ENCODE peak calls at places on chromosomes 2 and 18, in ten cellular contexts. K, L, A, W, X, F, V, Q, C and I are unnamed samples.

GRCh38 chr2:96353032-96353561 is 17.5 kb downstream of the NCAPH start:
- DNase-seq in W (peak; percentile 62), K (peak; percentile 69), C (no peak), F (no peak), X (no peak), V (no peak), Q (no peak), A (no peak), L (no peak), I (no peak)

GRCh38 chr2:201402651-201403573 is 45.8 kb upstream of the FLACC1 start:
- DNase-seq in C (peak; percentile 68), Q (no peak), W (no peak), L (no peak), X (no peak), F (no peak), K (no peak), A (no peak), V (no peak), I (no peak)

GRCh38 chr18:59660976-59661743 is 36.1 kb downstream of the CCBE1 start:
- DNase-seq in X (no peak), L (no peak), V (no peak), K (no peak), A (no peak), C (peak; percentile 83), W (no peak), Q (no peak), F (no peak), I (no peak)

GRCh38 chr2:1656326-1656960 is 87.9 kb downstream of the PXDN start:
- DNase-seq in W (peak; percentile 20), L (peak; percentile 58), C (no peak), Q (no peak), V (no peak), K (no peak), F (no peak), X (peak; percentile 34), A (peak; percentile 62), I (no peak)

GRCh38 chr2:21561965-21562364 is 438.2 kb downstream of the TDRD15 start:
- DNase-seq in F (no peak), W (no peak), A (no peak), C (no peak), K (no peak), L (no peak), Q (no peak), V (no peak), X (no peak), I (no peak)

GRCh38 chr2:68282814-68283812 is 30.8 kb upstream of the PPP3R1 start:
- DNase-seq in C (peak; percentile 60), A (peak; percentile 41), F (no peak), L (no peak), K (no peak), X (peak; percentile 52), W (no peak), V (no peak), Q (no peak), I (no peak)

GRCh38 chr18:75360206-75360605 is 67.3 kb downstream of the SMIM21 start:
- DNase-seq in V (no peak), X (no peak), C (no peak), W (no peak), L (no peak), K (no peak), F (no peak), Q (no peak), A (no peak), I (no peak)

GRCh38 chr2:120887844-120888243 is 152.2 kb downstream of the GLI2 start:
- DNase-seq in F (no peak), K (no peak), W (no peak), Q (no peak), L (no peak), A (no peak), V (no peak), C (no peak), X (no peak), I (no peak)

GRCh38 chr2:233413529-233414272 is 59.4 kb downstream of the DGKD start:
- DNase-seq in X (no peak), C (peak; percentile 65), F (peak; percentile 87), W (no peak), V (no peak), Q (no peak), L (no peak), K (peak; percentile 82), A (no peak), I (peak; percentile 42)

GRCh38 chr2:239523147-239523943 is 122.5 kb upstream of the HDAC4 start:
- DNase-seq in L (no peak), K (no peak), W (no peak), F (no peak), A (no peak), V (no peak), X (no peak), Q (no peak), C (no peak), I (no peak)

GRCh38 chr2:228590681-228591080 is 409.2 kb upstream of the SPHKAP start:
- DNase-seq in F (no peak), K (no peak), C (no peak), Q (no peak), V (no peak), X (no peak), A (peak; percentile 14), L (no peak), W (no peak), I (no peak)

GRCh38 chr2:143503280-143503679 is 374.1 kb downstream of the ARHGAP15 start:
- DNase-seq in C (no peak), K (no peak), L (no peak), A (no peak), Q (no peak), X (no peak), W (no peak), F (no peak), V (no peak), I (no peak)

GRCh38 chr2:227456141-227456540 is 15.8 kb upstream of the AGFG1 start:
- DNase-seq in F (no peak), Q (no peak), W (no peak), V (no peak), X (no peak), C (no peak), A (no peak), K (no peak), L (no peak), I (no peak)

GRCh38 chr2:96839288-96839874 is 4.4 kb downstream of the ANKRD23 start:
- DNase-seq in K (peak; percentile 53), Q (no peak), C (no peak), F (peak; percentile 88), W (no peak), L (no peak), V (peak; percentile 97), X (no peak), A (peak; percentile 94), I (peak; percentile 77)

GRCh38 chr18:24846133-24846532 is 385.7 kb downstream of the HRH4 start:
- DNase-seq in W (no peak), K (no peak), C (no peak), V (no peak), F (no peak), L (no peak), A (no peak), Q (no peak), X (no peak), I (no peak)

GRCh38 chr2:231169475-231169874 is 29.0 kb upstream of the ARMC9 start:
- DNase-seq in F (no peak), A (no peak), W (no peak), Q (no peak), C (no peak), V (no peak), L (no peak), X (no peak), K (no peak), I (no peak)

GRCh38 chr2:231168460-231169139 is 29.8 kb upstream of the ARMC9 start:
- DNase-seq in C (no peak), Q (no peak), W (no peak), V (no peak), F (no peak), X (no peak), K (no peak), A (no peak), L (no peak), I (no peak)

GRCh38 chr2:231172020-231172419 is 26.4 kb upstream of the ARMC9 start:
- DNase-seq in K (no peak), Q (no peak), X (no peak), F (no peak), A (no peak), C (no peak), L (no peak), V (no peak), W (no peak), I (no peak)

GRCh38 chr2:231167745-231168459 is 30.5 kb upstream of the ARMC9 start:
- DNase-seq in C (no peak), Q (no peak), V (no peak), L (no peak), W (no peak), F (no peak), X (no peak), K (no peak), A (no peak), I (no peak)

GRCh38 chr2:231170058-231170457 is 28.4 kb upstream of the ARMC9 start:
- DNase-seq in F (no peak), X (no peak), A (no peak), Q (no peak), L (no peak), C (no peak), V (no peak), K (no peak), W (no peak), I (no peak)
- H3K4me3 ChIP-seq in F (no peak overlapping the region), X (no peak overlapping the region), A (no peak overlapping the region), Q (no peak overlapping the region), L (no peak overlapping the region), C (no peak overlapping the region), V (no peak overlapping the region), K (no peak overlapping the region), W (no peak overlapping the region), I (no peak overlapping the region)

GRCh38 chr2:46025081-46025480 is 272.1 kb upstream of the EPAS1 start:
- DNase-seq in C (no peak), K (no peak), Q (no peak), F (no peak), W (no peak), L (no peak), A (no peak), V (no peak), X (no peak), I (no peak)
- H3K27ac ChIP-seq in C (no peak overlapping the region), K (no peak overlapping the region), Q (no peak overlapping the region), F (no peak overlapping the region), W (no peak overlapping the region), L (no peak overlapping the region), A (no peak overlapping the region), V (no peak overlapping the region), X (no peak overlapping the region), I (no peak overlapping the region)

DNA sequence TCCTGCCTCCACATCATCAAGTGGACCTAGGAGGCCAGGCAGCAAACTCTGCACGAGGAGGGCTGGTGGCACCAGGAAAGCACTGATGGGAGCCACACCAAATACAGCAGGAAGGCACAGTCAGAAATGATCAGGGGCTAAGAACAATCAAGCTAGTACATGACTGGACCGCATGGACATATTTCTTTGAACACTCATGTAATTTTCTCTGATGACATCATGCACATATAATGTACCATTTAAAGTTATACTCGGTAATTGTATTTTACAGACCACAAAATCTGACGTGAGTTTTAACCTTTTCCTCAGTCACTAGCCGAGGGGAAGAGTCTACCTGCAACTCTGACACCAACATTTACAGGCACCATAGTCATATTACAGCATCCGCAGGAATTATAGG is 76.7 kb downstream of the XDH start:
- DNase-seq in X (no peak), K (no peak), V (no peak), F (no peak), Q (no peak), L (no peak), W (no peak), A (no peak), C (peak; percentile 86), I (no peak)
- H3K4me1 ChIP-seq in X (no peaks in the 10 kb centered on the region), K (no peaks in the 10 kb centered on the region), V (no peaks in the 10 kb centered on the region), F (no peaks in the 10 kb centered on the region), Q (no peaks in the 10 kb centered on the region), L (no peaks in the 10 kb centered on the region), W (no peaks in the 10 kb centered on the region), A (peaks cover 3% of the 10 kb centered on the region), C (peaks cover 16% of the 10 kb centered on the region), I (no peaks in the 10 kb centered on the region)

GRCh38 chr2:191947235-191947634 is 100.3 kb upstream of the CAVIN2 start:
- DNase-seq in X (no peak), A (no peak), C (no peak), K (no peak), L (no peak), Q (no peak), W (no peak), V (no peak), F (no peak), I (no peak)
- H3K4me3 ChIP-seq in X (no peak overlapping the region), A (no peak overlapping the region), C (no peak overlapping the region), K (no peak overlapping the region), L (no peak overlapping the region), Q (no peak overlapping the region), W (no peak overlapping the region), V (no peak overlapping the region), F (no peak overlapping the region), I (no peak overlapping the region)